ENCODE peak calls at places on chromosomes 4 and X, in eight cellular contexts. One of them, this sample, is unnamed.

GRCh38 chr4:76615999-76616398 is 181.0 kb downstream of the SHROOM3 start:
- DNase-seq in tibial nerve: no peak
- DNase-seq in heart right ventricle: no peak
- DNase-seq in nephron progenitor cell: no peak
- DNase-seq in RPMI7951: no peak
- DNase-seq in activated CD4-positive, alpha-beta T cell treated with anti-CD3 and anti-CD28 coated beads, Interleukin-2, amount 50 U/mL, for 1 hour: no peak
- DNase-seq in ovary: no peak
- DNase-seq in choroid plexus epithelial cell: peak
- DNase-seq in this sample: no peak

GRCh38 chr4:15956179-15956850 is 6.7 kb downstream of the FGFBP2 start:
- DNase-seq in tibial nerve: peak
- DNase-seq in heart right ventricle: peak
- DNase-seq in nephron progenitor cell: peak
- DNase-seq in RPMI7951: peak
- DNase-seq in activated CD4-positive, alpha-beta T cell treated with anti-CD3 and anti-CD28 coated beads, Interleukin-2, amount 50 U/mL, for 1 hour: peak
- DNase-seq in ovary: peak
- DNase-seq in choroid plexus epithelial cell: peak
- DNase-seq in this sample: peak

GRCh38 chr4:104615926-104616325 is 121.2 kb upstream of the CXXC4 start:
- DNase-seq in tibial nerve: no peak
- DNase-seq in heart right ventricle: no peak
- DNase-seq in nephron progenitor cell: no peak
- DNase-seq in RPMI7951: no peak
- DNase-seq in activated CD4-positive, alpha-beta T cell treated with anti-CD3 and anti-CD28 coated beads, Interleukin-2, amount 50 U/mL, for 1 hour: no peak
- DNase-seq in ovary: no peak
- DNase-seq in choroid plexus epithelial cell: no peak
- DNase-seq in this sample: no peak

GRCh38 chrX:13507893-13508292 is 61.5 kb upstream of the EGFL6 start:
- DNase-seq in tibial nerve: no peak
- DNase-seq in heart right ventricle: no peak
- DNase-seq in nephron progenitor cell: no peak
- DNase-seq in RPMI7951: no peak
- DNase-seq in activated CD4-positive, alpha-beta T cell treated with anti-CD3 and anti-CD28 coated beads, Interleukin-2, amount 50 U/mL, for 1 hour: no peak
- DNase-seq in ovary: no peak
- DNase-seq in choroid plexus epithelial cell: no peak
- DNase-seq in this sample: no peak

GRCh38 chrX:154368630-154369452 is 5.6 kb downstream of the FLNA start:
- DNase-seq in tibial nerve: peak
- DNase-seq in heart right ventricle: peak
- DNase-seq in nephron progenitor cell: no peak
- DNase-seq in RPMI7951: peak
- DNase-seq in activated CD4-positive, alpha-beta T cell treated with anti-CD3 and anti-CD28 coated beads, Interleukin-2, amount 50 U/mL, for 1 hour: peak
- DNase-seq in ovary: peak
- DNase-seq in choroid plexus epithelial cell: peak
- DNase-seq in this sample: peak

GRCh38 chr4:13711233-13711775 is 83.8 kb upstream of the BOD1L1 start:
- DNase-seq in tibial nerve: no peak
- DNase-seq in heart right ventricle: no peak
- DNase-seq in nephron progenitor cell: no peak
- DNase-seq in RPMI7951: no peak
- DNase-seq in activated CD4-positive, alpha-beta T cell treated with anti-CD3 and anti-CD28 coated beads, Interleukin-2, amount 50 U/mL, for 1 hour: no peak
- DNase-seq in ovary: no peak
- DNase-seq in choroid plexus epithelial cell: no peak
- DNase-seq in this sample: no peak

GRCh38 chr4:8383451-8384160 is 56.9 kb downstream of the ACOX3 start:
- DNase-seq in tibial nerve: no peak
- DNase-seq in heart right ventricle: no peak
- DNase-seq in nephron progenitor cell: no peak
- DNase-seq in RPMI7951: peak
- DNase-seq in activated CD4-positive, alpha-beta T cell treated with anti-CD3 and anti-CD28 coated beads, Interleukin-2, amount 50 U/mL, for 1 hour: no peak
- DNase-seq in ovary: no peak
- DNase-seq in choroid plexus epithelial cell: peak
- DNase-seq in this sample: no peak

GRCh38 chrX:28595346-28595745 is 8.1 kb downstream of the IL1RAPL1 start:
- DNase-seq in tibial nerve: no peak
- DNase-seq in heart right ventricle: no peak
- DNase-seq in nephron progenitor cell: no peak
- DNase-seq in RPMI7951: no peak
- DNase-seq in activated CD4-positive, alpha-beta T cell treated with anti-CD3 and anti-CD28 coated beads, Interleukin-2, amount 50 U/mL, for 1 hour: no peak
- DNase-seq in ovary: no peak
- DNase-seq in choroid plexus epithelial cell: no peak
- DNase-seq in this sample: no peak

GRCh38 chr4:139898293-139898692 is 232.7 kb downstream of the MGST2 start:
- DNase-seq in tibial nerve: no peak
- DNase-seq in heart right ventricle: no peak
- DNase-seq in nephron progenitor cell: no peak
- DNase-seq in RPMI7951: no peak
- DNase-seq in activated CD4-positive, alpha-beta T cell treated with anti-CD3 and anti-CD28 coated beads, Interleukin-2, amount 50 U/mL, for 1 hour: no peak
- DNase-seq in ovary: no peak
- DNase-seq in choroid plexus epithelial cell: no peak
- DNase-seq in this sample: no peak

GRCh38 chr4:76658231-76659102 is 223.4 kb downstream of the SHROOM3 start:
- DNase-seq in tibial nerve: no peak
- DNase-seq in heart right ventricle: no peak
- DNase-seq in nephron progenitor cell: no peak
- DNase-seq in RPMI7951: peak
- DNase-seq in activated CD4-positive, alpha-beta T cell treated with anti-CD3 and anti-CD28 coated beads, Interleukin-2, amount 50 U/mL, for 1 hour: no peak
- DNase-seq in ovary: no peak
- DNase-seq in choroid plexus epithelial cell: peak
- DNase-seq in this sample: peak

GRCh38 chr4:80006935-80007744 is 65.9 kb downstream of the ANTXR2 start:
- DNase-seq in tibial nerve: no peak
- DNase-seq in heart right ventricle: no peak
- DNase-seq in nephron progenitor cell: no peak
- DNase-seq in RPMI7951: no peak
- DNase-seq in activated CD4-positive, alpha-beta T cell treated with anti-CD3 and anti-CD28 coated beads, Interleukin-2, amount 50 U/mL, for 1 hour: no peak
- DNase-seq in ovary: no peak
- DNase-seq in choroid plexus epithelial cell: peak
- DNase-seq in this sample: no peak

GRCh38 chr4:159946983-159947645 is 844.2 kb downstream of the RAPGEF2 start:
- DNase-seq in tibial nerve: no peak
- DNase-seq in heart right ventricle: no peak
- DNase-seq in nephron progenitor cell: no peak
- DNase-seq in RPMI7951: peak
- DNase-seq in activated CD4-positive, alpha-beta T cell treated with anti-CD3 and anti-CD28 coated beads, Interleukin-2, amount 50 U/mL, for 1 hour: no peak
- DNase-seq in ovary: no peak
- DNase-seq in choroid plexus epithelial cell: peak
- DNase-seq in this sample: peak

GRCh38 chrX:16112428-16112827 is 10.9 kb upstream of the GRPR start:
- DNase-seq in tibial nerve: no peak
- DNase-seq in heart right ventricle: no peak
- DNase-seq in nephron progenitor cell: no peak
- DNase-seq in RPMI7951: no peak
- DNase-seq in activated CD4-positive, alpha-beta T cell treated with anti-CD3 and anti-CD28 coated beads, Interleukin-2, amount 50 U/mL, for 1 hour: no peak
- DNase-seq in ovary: no peak
- DNase-seq in choroid plexus epithelial cell: peak
- DNase-seq in this sample: no peak

GRCh38 chr4:188110036-188110435 is 633 bp upstream of the TRIML2 start:
- DNase-seq in tibial nerve: no peak
- DNase-seq in heart right ventricle: no peak
- DNase-seq in nephron progenitor cell: no peak
- DNase-seq in RPMI7951: no peak
- DNase-seq in activated CD4-positive, alpha-beta T cell treated with anti-CD3 and anti-CD28 coated beads, Interleukin-2, amount 50 U/mL, for 1 hour: no peak
- DNase-seq in ovary: no peak
- DNase-seq in choroid plexus epithelial cell: no peak
- DNase-seq in this sample: no peak

GRCh38 chrX:146054311-146054710 is 236.7 kb downstream of the SLITRK2 start:
- DNase-seq in tibial nerve: no peak
- DNase-seq in heart right ventricle: no peak
- DNase-seq in nephron progenitor cell: no peak
- DNase-seq in RPMI7951: no peak
- DNase-seq in activated CD4-positive, alpha-beta T cell treated with anti-CD3 and anti-CD28 coated beads, Interleukin-2, amount 50 U/mL, for 1 hour: no peak
- DNase-seq in ovary: no peak
- DNase-seq in choroid plexus epithelial cell: no peak
- DNase-seq in this sample: no peak

GRCh38 chrX:94252204-94252603 is 578.2 kb downstream of the FAM133A start:
- DNase-seq in tibial nerve: no peak
- DNase-seq in heart right ventricle: no peak
- DNase-seq in nephron progenitor cell: no peak
- DNase-seq in RPMI7951: no peak
- DNase-seq in activated CD4-positive, alpha-beta T cell treated with anti-CD3 and anti-CD28 coated beads, Interleukin-2, amount 50 U/mL, for 1 hour: no peak
- DNase-seq in ovary: no peak
- DNase-seq in choroid plexus epithelial cell: no peak
- DNase-seq in this sample: no peak

GRCh38 chr4:174520655-174521054 is 1.6 kb downstream of the HPGD start:
- DNase-seq in tibial nerve: no peak
- DNase-seq in heart right ventricle: no peak
- DNase-seq in nephron progenitor cell: no peak
- DNase-seq in RPMI7951: no peak
- DNase-seq in activated CD4-positive, alpha-beta T cell treated with anti-CD3 and anti-CD28 coated beads, Interleukin-2, amount 50 U/mL, for 1 hour: no peak
- DNase-seq in ovary: no peak
- DNase-seq in choroid plexus epithelial cell: no peak
- DNase-seq in this sample: no peak

GRCh38 chrX:18984381-18985185 is 669 bp upstream of the PHKA2 start:
- DNase-seq in tibial nerve: peak
- DNase-seq in heart right ventricle: peak
- DNase-seq in nephron progenitor cell: peak
- DNase-seq in RPMI7951: peak
- DNase-seq in activated CD4-positive, alpha-beta T cell treated with anti-CD3 and anti-CD28 coated beads, Interleukin-2, amount 50 U/mL, for 1 hour: peak
- DNase-seq in ovary: peak
- DNase-seq in choroid plexus epithelial cell: peak
- DNase-seq in this sample: peak

GRCh38 chr4:176406297-176406696 is 86.5 kb downstream of the SPCS3 start:
- DNase-seq in tibial nerve: no peak
- DNase-seq in heart right ventricle: no peak
- DNase-seq in nephron progenitor cell: no peak
- DNase-seq in RPMI7951: no peak
- DNase-seq in activated CD4-positive, alpha-beta T cell treated with anti-CD3 and anti-CD28 coated beads, Interleukin-2, amount 50 U/mL, for 1 hour: no peak
- DNase-seq in ovary: no peak
- DNase-seq in choroid plexus epithelial cell: no peak
- DNase-seq in this sample: no peak

GRCh38 chrX:44873415-44874270 is 655 bp downstream of the KDM6A start:
- DNase-seq in tibial nerve: peak
- DNase-seq in heart right ventricle: peak
- DNase-seq in nephron progenitor cell: peak
- DNase-seq in RPMI7951: peak
- DNase-seq in activated CD4-positive, alpha-beta T cell treated with anti-CD3 and anti-CD28 coated beads, Interleukin-2, amount 50 U/mL, for 1 hour: peak
- DNase-seq in ovary: peak
- DNase-seq in choroid plexus epithelial cell: peak
- DNase-seq in this sample: peak

GRCh38 chrX:155094468-155095061 is 23.3 kb downstream of the BRCC3 start:
- DNase-seq in tibial nerve: no peak
- DNase-seq in heart right ventricle: no peak
- DNase-seq in nephron progenitor cell: no peak
- DNase-seq in RPMI7951: peak
- DNase-seq in activated CD4-positive, alpha-beta T cell treated with anti-CD3 and anti-CD28 coated beads, Interleukin-2, amount 50 U/mL, for 1 hour: peak
- DNase-seq in ovary: no peak
- DNase-seq in choroid plexus epithelial cell: peak
- DNase-seq in this sample: peak

GRCh38 chrX:134172588-134173259 is 64.3 kb upstream of the CCDC160 start:
- DNase-seq in tibial nerve: no peak
- DNase-seq in heart right ventricle: no peak
- DNase-seq in nephron progenitor cell: peak
- DNase-seq in RPMI7951: no peak
- DNase-seq in activated CD4-positive, alpha-beta T cell treated with anti-CD3 and anti-CD28 coated beads, Interleukin-2, amount 50 U/mL, for 1 hour: peak
- DNase-seq in ovary: peak
- DNase-seq in choroid plexus epithelial cell: peak
- DNase-seq in this sample: peak

GRCh38 chr4:154908168-154908567 is 127.1 kb downstream of the RBM46 start:
- DNase-seq in tibial nerve: no peak
- DNase-seq in heart right ventricle: no peak
- DNase-seq in nephron progenitor cell: no peak
- DNase-seq in RPMI7951: peak
- DNase-seq in activated CD4-positive, alpha-beta T cell treated with anti-CD3 and anti-CD28 coated beads, Interleukin-2, amount 50 U/mL, for 1 hour: no peak
- DNase-seq in ovary: no peak
- DNase-seq in choroid plexus epithelial cell: no peak
- DNase-seq in this sample: no peak

GRCh38 chr4:1731180-1731579 is 9.9 kb downstream of the TACC3 start:
- DNase-seq in tibial nerve: no peak
- DNase-seq in heart right ventricle: no peak
- DNase-seq in nephron progenitor cell: no peak
- DNase-seq in RPMI7951: peak
- DNase-seq in activated CD4-positive, alpha-beta T cell treated with anti-CD3 and anti-CD28 coated beads, Interleukin-2, amount 50 U/mL, for 1 hour: no peak
- DNase-seq in ovary: no peak
- DNase-seq in choroid plexus epithelial cell: peak
- DNase-seq in this sample: peak

GRCh38 chrX:123878177-123878576 is 18.3 kb downstream of the XIAP start:
- DNase-seq in tibial nerve: no peak
- DNase-seq in heart right ventricle: no peak
- DNase-seq in nephron progenitor cell: no peak
- DNase-seq in RPMI7951: peak
- DNase-seq in activated CD4-positive, alpha-beta T cell treated with anti-CD3 and anti-CD28 coated beads, Interleukin-2, amount 50 U/mL, for 1 hour: no peak
- DNase-seq in ovary: no peak
- DNase-seq in choroid plexus epithelial cell: peak
- DNase-seq in this sample: no peak

GRCh38 chrX:50769389-50770063 is 44.5 kb downstream of the SHROOM4 start:
- DNase-seq in tibial nerve: no peak
- DNase-seq in heart right ventricle: peak
- DNase-seq in nephron progenitor cell: no peak
- DNase-seq in RPMI7951: peak
- DNase-seq in activated CD4-positive, alpha-beta T cell treated with anti-CD3 and anti-CD28 coated beads, Interleukin-2, amount 50 U/mL, for 1 hour: no peak
- DNase-seq in ovary: no peak
- DNase-seq in choroid plexus epithelial cell: no peak
- DNase-seq in this sample: no peak

GRCh38 chrX:22121161-22121560 is 89.0 kb downstream of the PHEX start:
- DNase-seq in tibial nerve: no peak
- DNase-seq in heart right ventricle: no peak
- DNase-seq in nephron progenitor cell: no peak
- DNase-seq in RPMI7951: no peak
- DNase-seq in activated CD4-positive, alpha-beta T cell treated with anti-CD3 and anti-CD28 coated beads, Interleukin-2, amount 50 U/mL, for 1 hour: no peak
- DNase-seq in ovary: no peak
- DNase-seq in choroid plexus epithelial cell: no peak
- DNase-seq in this sample: no peak

GRCh38 chrX:2609431-2610238 is 81.5 kb upstream of the CD99 start:
- DNase-seq in tibial nerve: no peak
- DNase-seq in heart right ventricle: no peak
- DNase-seq in nephron progenitor cell: no peak
- DNase-seq in RPMI7951: no peak
- DNase-seq in activated CD4-positive, alpha-beta T cell treated with anti-CD3 and anti-CD28 coated beads, Interleukin-2, amount 50 U/mL, for 1 hour: no peak
- DNase-seq in ovary: no peak
- DNase-seq in choroid plexus epithelial cell: peak
- DNase-seq in this sample: peak

GRCh38 chr4:122584517-122584916 is 36.3 kb downstream of the IL21 start:
- DNase-seq in tibial nerve: no peak
- DNase-seq in heart right ventricle: no peak
- DNase-seq in nephron progenitor cell: no peak
- DNase-seq in RPMI7951: peak
- DNase-seq in activated CD4-positive, alpha-beta T cell treated with anti-CD3 and anti-CD28 coated beads, Interleukin-2, amount 50 U/mL, for 1 hour: no peak
- DNase-seq in ovary: no peak
- DNase-seq in choroid plexus epithelial cell: peak
- DNase-seq in this sample: peak

GRCh38 chr4:81214518-81215218 is 354 bp downstream of the PRKG2 start:
- DNase-seq in tibial nerve: no peak
- DNase-seq in heart right ventricle: no peak
- DNase-seq in nephron progenitor cell: peak
- DNase-seq in RPMI7951: no peak
- DNase-seq in activated CD4-positive, alpha-beta T cell treated with anti-CD3 and anti-CD28 coated beads, Interleukin-2, amount 50 U/mL, for 1 hour: no peak
- DNase-seq in ovary: no peak
- DNase-seq in choroid plexus epithelial cell: peak
- DNase-seq in this sample: peak

GRCh38 chr4:58962424-58962823 is 1852.2 kb upstream of the IGFBP7 start:
- DNase-seq in tibial nerve: no peak
- DNase-seq in heart right ventricle: no peak
- DNase-seq in nephron progenitor cell: no peak
- DNase-seq in RPMI7951: no peak
- DNase-seq in activated CD4-positive, alpha-beta T cell treated with anti-CD3 and anti-CD28 coated beads, Interleukin-2, amount 50 U/mL, for 1 hour: no peak
- DNase-seq in ovary: no peak
- DNase-seq in choroid plexus epithelial cell: no peak
- DNase-seq in this sample: no peak

GRCh38 chr4:162157241-162157640 is 6.6 kb downstream of the FSTL5 start:
- DNase-seq in tibial nerve: no peak
- DNase-seq in heart right ventricle: no peak
- DNase-seq in nephron progenitor cell: no peak
- DNase-seq in RPMI7951: no peak
- DNase-seq in activated CD4-positive, alpha-beta T cell treated with anti-CD3 and anti-CD28 coated beads, Interleukin-2, amount 50 U/mL, for 1 hour: no peak
- DNase-seq in ovary: no peak
- DNase-seq in choroid plexus epithelial cell: no peak
- DNase-seq in this sample: no peak

GRCh38 chrX:12709047-12709446 is 82.2 kb upstream of the PRPS2 start:
- DNase-seq in tibial nerve: no peak
- DNase-seq in heart right ventricle: no peak
- DNase-seq in nephron progenitor cell: peak
- DNase-seq in RPMI7951: no peak
- DNase-seq in activated CD4-positive, alpha-beta T cell treated with anti-CD3 and anti-CD28 coated beads, Interleukin-2, amount 50 U/mL, for 1 hour: no peak
- DNase-seq in ovary: no peak
- DNase-seq in choroid plexus epithelial cell: peak
- DNase-seq in this sample: no peak

GRCh38 chr4:6839579-6839978 is 57.1 kb downstream of the KIAA0232 start:
- DNase-seq in tibial nerve: no peak
- DNase-seq in heart right ventricle: no peak
- DNase-seq in nephron progenitor cell: no peak
- DNase-seq in RPMI7951: no peak
- DNase-seq in activated CD4-positive, alpha-beta T cell treated with anti-CD3 and anti-CD28 coated beads, Interleukin-2, amount 50 U/mL, for 1 hour: no peak
- DNase-seq in ovary: no peak
- DNase-seq in choroid plexus epithelial cell: no peak
- DNase-seq in this sample: no peak